ENCODE peak calls at places on chromosomes 3 and 15, in seven cellular contexts. One of them, this sample, is unnamed.

GRCh38 chr3:123412811-123413588 is 35.9 kb downstream of the ADCY5 start:
- DNase-seq in stimulated activated CD8-positive, alpha-beta memory T cell treated with anti-CD3 and anti-CD28 coated beads, Interleukin-7, amount 100 ng/mL, for 48 hours: no peak
- DNase-seq in PC-9: no peak
- DNase-seq in Karpas-422: no peak
- DNase-seq in hepatocyte: peak; percentile 46
- DNase-seq in adrenal gland: no peak
- DNase-seq in HTR-8/SVneo: no peak
- DNase-seq in this sample: no peak

GRCh38 chr15:77830041-77830440 is 197.3 kb upstream of the LINGO1 start:
- DNase-seq in PC-9: no peak
- DNase-seq in adrenal gland: peak; percentile 18
- DNase-seq in hepatocyte: no peak
- DNase-seq in stimulated activated CD8-positive, alpha-beta memory T cell treated with anti-CD3 and anti-CD28 coated beads, Interleukin-7, amount 100 ng/mL, for 48 hours: no peak
- DNase-seq in HTR-8/SVneo: peak; percentile 34
- DNase-seq in Karpas-422: no peak
- DNase-seq in this sample: peak; percentile 10

GRCh38 chr3:10722921-10723320 is 93.1 kb upstream of the SLC6A11 start:
- DNase-seq in Karpas-422: no peak
- DNase-seq in adrenal gland: no peak
- DNase-seq in stimulated activated CD8-positive, alpha-beta memory T cell treated with anti-CD3 and anti-CD28 coated beads, Interleukin-7, amount 100 ng/mL, for 48 hours: no peak
- DNase-seq in hepatocyte: no peak
- DNase-seq in HTR-8/SVneo: no peak
- DNase-seq in PC-9: no peak
- DNase-seq in this sample: no peak

GRCh38 chr3:134333522-134334181 is 40.6 kb downstream of the AMOTL2 start:
- DNase-seq in stimulated activated CD8-positive, alpha-beta memory T cell treated with anti-CD3 and anti-CD28 coated beads, Interleukin-7, amount 100 ng/mL, for 48 hours: no peak
- DNase-seq in adrenal gland: no peak
- DNase-seq in PC-9: no peak
- DNase-seq in Karpas-422: no peak
- DNase-seq in hepatocyte: peak; percentile 63
- DNase-seq in HTR-8/SVneo: peak; percentile 79
- DNase-seq in this sample: no peak

GRCh38 chr15:99430881-99431401 is 134.8 kb upstream of the MEF2A start:
- DNase-seq in PC-9: no peak
- DNase-seq in Karpas-422: no peak
- DNase-seq in adrenal gland: no peak
- DNase-seq in stimulated activated CD8-positive, alpha-beta memory T cell treated with anti-CD3 and anti-CD28 coated beads, Interleukin-7, amount 100 ng/mL, for 48 hours: no peak
- DNase-seq in hepatocyte: no peak
- DNase-seq in HTR-8/SVneo: no peak
- DNase-seq in this sample: no peak

GRCh38 chr15:46646476-46646875 is 1011.6 kb downstream of the SQOR start:
- DNase-seq in HTR-8/SVneo: no peak
- DNase-seq in hepatocyte: no peak
- DNase-seq in PC-9: no peak
- DNase-seq in Karpas-422: no peak
- DNase-seq in adrenal gland: no peak
- DNase-seq in stimulated activated CD8-positive, alpha-beta memory T cell treated with anti-CD3 and anti-CD28 coated beads, Interleukin-7, amount 100 ng/mL, for 48 hours: no peak
- DNase-seq in this sample: no peak

GRCh38 chr3:133376805-133377204 is 23.1 kb upstream of the BFSP2 start:
- DNase-seq in stimulated activated CD8-positive, alpha-beta memory T cell treated with anti-CD3 and anti-CD28 coated beads, Interleukin-7, amount 100 ng/mL, for 48 hours: no peak
- DNase-seq in HTR-8/SVneo: no peak
- DNase-seq in PC-9: no peak
- DNase-seq in adrenal gland: no peak
- DNase-seq in hepatocyte: no peak
- DNase-seq in Karpas-422: peak; percentile 62
- DNase-seq in this sample: no peak

GRCh38 chr15:96037584-96037983 is 292.9 kb upstream of the NR2F2 start:
- DNase-seq in hepatocyte: no peak
- DNase-seq in HTR-8/SVneo: no peak
- DNase-seq in Karpas-422: no peak
- DNase-seq in stimulated activated CD8-positive, alpha-beta memory T cell treated with anti-CD3 and anti-CD28 coated beads, Interleukin-7, amount 100 ng/mL, for 48 hours: no peak
- DNase-seq in adrenal gland: no peak
- DNase-seq in PC-9: no peak
- DNase-seq in this sample: no peak

GRCh38 chr15:52394020-52394608 is 98.5 kb upstream of the MYO5C start:
- DNase-seq in PC-9: no peak
- DNase-seq in HTR-8/SVneo: no peak
- DNase-seq in hepatocyte: no peak
- DNase-seq in adrenal gland: no peak
- DNase-seq in stimulated activated CD8-positive, alpha-beta memory T cell treated with anti-CD3 and anti-CD28 coated beads, Interleukin-7, amount 100 ng/mL, for 48 hours: no peak
- DNase-seq in Karpas-422: no peak
- DNase-seq in this sample: no peak

GRCh38 chr15:72195101-72195511 is 2.5 kb downstream of the GRAMD2A start:
- DNase-seq in Karpas-422: peak; percentile 72
- DNase-seq in stimulated activated CD8-positive, alpha-beta memory T cell treated with anti-CD3 and anti-CD28 coated beads, Interleukin-7, amount 100 ng/mL, for 48 hours: no peak
- DNase-seq in PC-9: no peak
- DNase-seq in hepatocyte: no peak
- DNase-seq in adrenal gland: no peak
- DNase-seq in HTR-8/SVneo: no peak
- DNase-seq in this sample: peak; percentile 56

GRCh38 chr15:39034816-39035215 is 470.2 kb upstream of the RASGRP1 start:
- DNase-seq in PC-9: no peak
- DNase-seq in stimulated activated CD8-positive, alpha-beta memory T cell treated with anti-CD3 and anti-CD28 coated beads, Interleukin-7, amount 100 ng/mL, for 48 hours: no peak
- DNase-seq in HTR-8/SVneo: no peak
- DNase-seq in hepatocyte: no peak
- DNase-seq in Karpas-422: no peak
- DNase-seq in adrenal gland: no peak
- DNase-seq in this sample: no peak

GRCh38 chr3:154904328-154904727 is 175.8 kb upstream of the MME start:
- DNase-seq in HTR-8/SVneo: peak; percentile 41
- DNase-seq in stimulated activated CD8-positive, alpha-beta memory T cell treated with anti-CD3 and anti-CD28 coated beads, Interleukin-7, amount 100 ng/mL, for 48 hours: no peak
- DNase-seq in Karpas-422: peak; percentile 75
- DNase-seq in hepatocyte: peak; percentile 13
- DNase-seq in adrenal gland: no peak
- DNase-seq in PC-9: peak; percentile 3
- DNase-seq in this sample: peak; percentile 39

GRCh38 chr3:46422617-46423016 is 15.6 kb downstream of the CCRL2 start:
- DNase-seq in adrenal gland: no peak
- DNase-seq in hepatocyte: peak; percentile 51
- DNase-seq in stimulated activated CD8-positive, alpha-beta memory T cell treated with anti-CD3 and anti-CD28 coated beads, Interleukin-7, amount 100 ng/mL, for 48 hours: no peak
- DNase-seq in PC-9: peak; percentile 79
- DNase-seq in Karpas-422: no peak
- DNase-seq in HTR-8/SVneo: no peak
- DNase-seq in this sample: peak; percentile 76

GRCh38 chr3:13263770-13264467 is 156.2 kb downstream of the NUP210 start:
- DNase-seq in hepatocyte: peak; percentile 32
- DNase-seq in PC-9: no peak
- DNase-seq in adrenal gland: peak; percentile 54
- DNase-seq in HTR-8/SVneo: no peak
- DNase-seq in stimulated activated CD8-positive, alpha-beta memory T cell treated with anti-CD3 and anti-CD28 coated beads, Interleukin-7, amount 100 ng/mL, for 48 hours: no peak
- DNase-seq in Karpas-422: no peak
- DNase-seq in this sample: no peak

GRCh38 chr15:101413239-101413638 is 76.3 kb downstream of the PCSK6 start:
- DNase-seq in stimulated activated CD8-positive, alpha-beta memory T cell treated with anti-CD3 and anti-CD28 coated beads, Interleukin-7, amount 100 ng/mL, for 48 hours: no peak
- DNase-seq in adrenal gland: no peak
- DNase-seq in HTR-8/SVneo: no peak
- DNase-seq in hepatocyte: no peak
- DNase-seq in Karpas-422: no peak
- DNase-seq in PC-9: no peak
- DNase-seq in this sample: no peak

This sample was measured in bronchial epithelial cell.